ENCODE peak calls at places on chromosome 10, in six cellular contexts. One of them, this sample, is unnamed.

GRCh38 chr10:124296813-124297788 is 121.6 kb downstream of the OAT start:
- DNase-seq in NCI-H345: no peak
- DNase-seq in fibroblast of villous mesenchyme: no peak
- DNase-seq in stimulated activated naive CD8-positive, alpha-beta T cell treated with anti-CD3 and anti-CD28 coated beads, Interleukin-15, amount 100 ng/mL, for 72 hours: no peak
- DNase-seq in GM12891: no peak
- DNase-seq in HS-5: no peak
- DNase-seq in this sample: no peak

GRCh38 chr10:123512881-123513822 is 153.0 kb upstream of the GPR26 start:
- DNase-seq in HS-5: no peak
- DNase-seq in fibroblast of villous mesenchyme: no peak
- DNase-seq in GM12891: no peak
- DNase-seq in stimulated activated naive CD8-positive, alpha-beta T cell treated with anti-CD3 and anti-CD28 coated beads, Interleukin-15, amount 100 ng/mL, for 72 hours: no peak
- DNase-seq in NCI-H345: no peak
- DNase-seq in this sample: peak

GRCh38 chr10:124364674-124365073 is 54.0 kb downstream of the OAT start:
- DNase-seq in HS-5: no peak
- DNase-seq in fibroblast of villous mesenchyme: no peak
- DNase-seq in GM12891: no peak
- DNase-seq in stimulated activated naive CD8-positive, alpha-beta T cell treated with anti-CD3 and anti-CD28 coated beads, Interleukin-15, amount 100 ng/mL, for 72 hours: no peak
- DNase-seq in NCI-H345: peak
- DNase-seq in this sample: no peak

GRCh38 chr10:104331208-104331838 is 6.9 kb downstream of the ITPRIP start:
- DNase-seq in GM12891: no peak
- DNase-seq in NCI-H345: peak
- DNase-seq in stimulated activated naive CD8-positive, alpha-beta T cell treated with anti-CD3 and anti-CD28 coated beads, Interleukin-15, amount 100 ng/mL, for 72 hours: no peak
- DNase-seq in fibroblast of villous mesenchyme: peak
- DNase-seq in HS-5: no peak
- DNase-seq in this sample: peak

GRCh38 chr10:72353028-72353962 is 1.4 kb downstream of the DNAJB12 start:
- DNase-seq in NCI-H345: no peak
- DNase-seq in stimulated activated naive CD8-positive, alpha-beta T cell treated with anti-CD3 and anti-CD28 coated beads, Interleukin-15, amount 100 ng/mL, for 72 hours: no peak
- DNase-seq in GM12891: no peak
- DNase-seq in fibroblast of villous mesenchyme: peak
- DNase-seq in HS-5: no peak
- DNase-seq in this sample: peak

GRCh38 chr10:97428572-97428981 is 2.6 kb downstream of the PGAM1 start:
- DNase-seq in NCI-H345: no peak
- DNase-seq in stimulated activated naive CD8-positive, alpha-beta T cell treated with anti-CD3 and anti-CD28 coated beads, Interleukin-15, amount 100 ng/mL, for 72 hours: no peak
- DNase-seq in fibroblast of villous mesenchyme: peak
- DNase-seq in GM12891: no peak
- DNase-seq in HS-5: no peak
- DNase-seq in this sample: no peak

GRCh38 chr10:51204076-51204475 is 129.8 kb downstream of the PRKG1 start:
- DNase-seq in HS-5: no peak
- DNase-seq in GM12891: no peak
- DNase-seq in stimulated activated naive CD8-positive, alpha-beta T cell treated with anti-CD3 and anti-CD28 coated beads, Interleukin-15, amount 100 ng/mL, for 72 hours: no peak
- DNase-seq in NCI-H345: no peak
- DNase-seq in fibroblast of villous mesenchyme: no peak
- DNase-seq in this sample: no peak

GRCh38 chr10:124624006-124624405 is 120.2 kb downstream of the FAM53B start:
- DNase-seq in HS-5: no peak
- DNase-seq in GM12891: no peak
- DNase-seq in fibroblast of villous mesenchyme: no peak
- DNase-seq in NCI-H345: no peak
- DNase-seq in stimulated activated naive CD8-positive, alpha-beta T cell treated with anti-CD3 and anti-CD28 coated beads, Interleukin-15, amount 100 ng/mL, for 72 hours: no peak
- DNase-seq in this sample: no peak

GRCh38 chr10:105352827-105353226 is 711.7 kb downstream of the SORCS3 start:
- DNase-seq in HS-5: no peak
- DNase-seq in fibroblast of villous mesenchyme: no peak
- DNase-seq in stimulated activated naive CD8-positive, alpha-beta T cell treated with anti-CD3 and anti-CD28 coated beads, Interleukin-15, amount 100 ng/mL, for 72 hours: no peak
- DNase-seq in NCI-H345: no peak
- DNase-seq in GM12891: no peak
- DNase-seq in this sample: no peak

GRCh38 chr10:27643296-27643695 is 102.3 kb downstream of the MKX start:
- DNase-seq in fibroblast of villous mesenchyme: no peak
- DNase-seq in NCI-H345: no peak
- DNase-seq in GM12891: no peak
- DNase-seq in HS-5: no peak
- DNase-seq in stimulated activated naive CD8-positive, alpha-beta T cell treated with anti-CD3 and anti-CD28 coated beads, Interleukin-15, amount 100 ng/mL, for 72 hours: no peak
- DNase-seq in this sample: no peak

GRCh38 chr10:121791761-121792160 is 136.1 kb downstream of the ATE1 start:
- DNase-seq in fibroblast of villous mesenchyme: peak
- DNase-seq in GM12891: no peak
- DNase-seq in HS-5: no peak
- DNase-seq in NCI-H345: no peak
- DNase-seq in stimulated activated naive CD8-positive, alpha-beta T cell treated with anti-CD3 and anti-CD28 coated beads, Interleukin-15, amount 100 ng/mL, for 72 hours: no peak
- DNase-seq in this sample: no peak

GRCh38 chr10:46541017-46541661 is 15.3 kb downstream of the GPRIN2 start:
- DNase-seq in GM12891: no peak
- DNase-seq in HS-5: no peak
- DNase-seq in stimulated activated naive CD8-positive, alpha-beta T cell treated with anti-CD3 and anti-CD28 coated beads, Interleukin-15, amount 100 ng/mL, for 72 hours: no peak
- DNase-seq in fibroblast of villous mesenchyme: no peak
- DNase-seq in NCI-H345: no peak
- DNase-seq in this sample: peak

GRCh38 chr10:30048768-30049507 is 10.4 kb downstream of the JCAD start:
- DNase-seq in GM12891: no peak
- DNase-seq in NCI-H345: peak
- DNase-seq in fibroblast of villous mesenchyme: no peak
- DNase-seq in HS-5: no peak
- DNase-seq in stimulated activated naive CD8-positive, alpha-beta T cell treated with anti-CD3 and anti-CD28 coated beads, Interleukin-15, amount 100 ng/mL, for 72 hours: no peak
- DNase-seq in this sample: no peak

GRCh38 chr10:73593812-73594211 is 2.7 kb upstream of the USP54 start:
- DNase-seq in stimulated activated naive CD8-positive, alpha-beta T cell treated with anti-CD3 and anti-CD28 coated beads, Interleukin-15, amount 100 ng/mL, for 72 hours: no peak
- DNase-seq in NCI-H345: no peak
- DNase-seq in HS-5: no peak
- DNase-seq in fibroblast of villous mesenchyme: no peak
- DNase-seq in GM12891: no peak
- DNase-seq in this sample: no peak

GRCh38 chr10:119078422-119079179 is 2.0 kb downstream of the EIF3A start:
- DNase-seq in HS-5: no peak
- DNase-seq in GM12891: no peak
- DNase-seq in NCI-H345: no peak
- DNase-seq in stimulated activated naive CD8-positive, alpha-beta T cell treated with anti-CD3 and anti-CD28 coated beads, Interleukin-15, amount 100 ng/mL, for 72 hours: no peak
- DNase-seq in fibroblast of villous mesenchyme: no peak
- DNase-seq in this sample: no peak

GRCh38 chr10:47413531-47414226 is 29.6 kb upstream of the ZNF488 start:
- DNase-seq in fibroblast of villous mesenchyme: no peak
- DNase-seq in stimulated activated naive CD8-positive, alpha-beta T cell treated with anti-CD3 and anti-CD28 coated beads, Interleukin-15, amount 100 ng/mL, for 72 hours: no peak
- DNase-seq in GM12891: no peak
- DNase-seq in NCI-H345: no peak
- DNase-seq in HS-5: no peak
- DNase-seq in this sample: no peak

GRCh38 chr10:5679606-5680005 is 5.0 kb upstream of the TASOR2 start:
- DNase-seq in stimulated activated naive CD8-positive, alpha-beta T cell treated with anti-CD3 and anti-CD28 coated beads, Interleukin-15, amount 100 ng/mL, for 72 hours: no peak
- DNase-seq in NCI-H345: no peak
- DNase-seq in HS-5: no peak
- DNase-seq in GM12891: no peak
- DNase-seq in fibroblast of villous mesenchyme: no peak
- DNase-seq in this sample: no peak

GRCh38 chr10:71756441-71757191 is 16.7 kb downstream of the VSIR start:
- DNase-seq in GM12891: no peak
- DNase-seq in NCI-H345: no peak
- DNase-seq in HS-5: no peak
- DNase-seq in fibroblast of villous mesenchyme: peak
- DNase-seq in stimulated activated naive CD8-positive, alpha-beta T cell treated with anti-CD3 and anti-CD28 coated beads, Interleukin-15, amount 100 ng/mL, for 72 hours: no peak
- DNase-seq in this sample: no peak

GRCh38 chr10:78319371-78319770 is 285.7 kb downstream of the RPS24 start:
- DNase-seq in stimulated activated naive CD8-positive, alpha-beta T cell treated with anti-CD3 and anti-CD28 coated beads, Interleukin-15, amount 100 ng/mL, for 72 hours: no peak
- DNase-seq in NCI-H345: no peak
- DNase-seq in fibroblast of villous mesenchyme: peak
- DNase-seq in HS-5: no peak
- DNase-seq in GM12891: no peak
- DNase-seq in this sample: peak

GRCh38 chr10:17029581-17030271 is 99.9 kb downstream of the CUBN start:
- DNase-seq in NCI-H345: no peak
- DNase-seq in GM12891: no peak
- DNase-seq in stimulated activated naive CD8-positive, alpha-beta T cell treated with anti-CD3 and anti-CD28 coated beads, Interleukin-15, amount 100 ng/mL, for 72 hours: peak
- DNase-seq in HS-5: no peak
- DNase-seq in fibroblast of villous mesenchyme: peak
- DNase-seq in this sample: peak

GRCh38 chr10:28677889-28678686 is 767 bp downstream of the BAMBI start:
- DNase-seq in stimulated activated naive CD8-positive, alpha-beta T cell treated with anti-CD3 and anti-CD28 coated beads, Interleukin-15, amount 100 ng/mL, for 72 hours: peak
- DNase-seq in GM12891: no peak
- DNase-seq in fibroblast of villous mesenchyme: no peak
- DNase-seq in HS-5: no peak
- DNase-seq in NCI-H345: no peak
- DNase-seq in this sample: peak

GRCh38 chr10:103781329-103782061 is 73.9 kb downstream of the SH3PXD2A start:
- DNase-seq in stimulated activated naive CD8-positive, alpha-beta T cell treated with anti-CD3 and anti-CD28 coated beads, Interleukin-15, amount 100 ng/mL, for 72 hours: no peak
- DNase-seq in fibroblast of villous mesenchyme: peak
- DNase-seq in NCI-H345: peak
- DNase-seq in HS-5: peak
- DNase-seq in GM12891: no peak
- DNase-seq in this sample: no peak

GRCh38 chr10:120077707-120078492 is 185.4 kb downstream of the SEC23IP start:
- DNase-seq in GM12891: no peak
- DNase-seq in HS-5: no peak
- DNase-seq in fibroblast of villous mesenchyme: no peak
- DNase-seq in stimulated activated naive CD8-positive, alpha-beta T cell treated with anti-CD3 and anti-CD28 coated beads, Interleukin-15, amount 100 ng/mL, for 72 hours: no peak
- DNase-seq in NCI-H345: peak
- DNase-seq in this sample: peak

GRCh38 chr10:5317547-5318107 is 47.1 kb upstream of the UCN3 start:
- DNase-seq in NCI-H345: no peak
- DNase-seq in GM12891: no peak
- DNase-seq in fibroblast of villous mesenchyme: peak
- DNase-seq in HS-5: peak
- DNase-seq in stimulated activated naive CD8-positive, alpha-beta T cell treated with anti-CD3 and anti-CD28 coated beads, Interleukin-15, amount 100 ng/mL, for 72 hours: peak
- DNase-seq in this sample: peak

GRCh38 chr10:3749597-3750351 is 35.2 kb downstream of the KLF6 start:
- DNase-seq in NCI-H345: peak
- DNase-seq in fibroblast of villous mesenchyme: peak
- DNase-seq in GM12891: no peak
- DNase-seq in HS-5: no peak
- DNase-seq in stimulated activated naive CD8-positive, alpha-beta T cell treated with anti-CD3 and anti-CD28 coated beads, Interleukin-15, amount 100 ng/mL, for 72 hours: no peak
- DNase-seq in this sample: peak

GRCh38 chr10:44935201-44935960 is 24.2 kb upstream of the RASSF4 start:
- DNase-seq in stimulated activated naive CD8-positive, alpha-beta T cell treated with anti-CD3 and anti-CD28 coated beads, Interleukin-15, amount 100 ng/mL, for 72 hours: no peak
- DNase-seq in HS-5: peak
- DNase-seq in NCI-H345: no peak
- DNase-seq in GM12891: no peak
- DNase-seq in fibroblast of villous mesenchyme: peak
- DNase-seq in this sample: no peak

GRCh38 chr10:98790817-98791216 is 344.1 kb upstream of the HPS1 start:
- DNase-seq in GM12891: peak
- DNase-seq in stimulated activated naive CD8-positive, alpha-beta T cell treated with anti-CD3 and anti-CD28 coated beads, Interleukin-15, amount 100 ng/mL, for 72 hours: no peak
- DNase-seq in NCI-H345: peak
- DNase-seq in HS-5: no peak
- DNase-seq in fibroblast of villous mesenchyme: peak
- DNase-seq in this sample: peak

GRCh38 chr10:114604357-114605129 is 53.5 kb downstream of the ABLIM1 start:
- DNase-seq in HS-5: no peak
- DNase-seq in stimulated activated naive CD8-positive, alpha-beta T cell treated with anti-CD3 and anti-CD28 coated beads, Interleukin-15, amount 100 ng/mL, for 72 hours: no peak
- DNase-seq in GM12891: no peak
- DNase-seq in NCI-H345: no peak
- DNase-seq in fibroblast of villous mesenchyme: no peak
- DNase-seq in this sample: no peak